ENCODE peak calls at places on chromosomes 2 and 18, in four cellular contexts. P is HL-60, M is K562, Q is GM12878. X is an unnamed sample.

GRCh38 chr2:128618642-128619041 is 300.0 kb upstream of the HS6ST1 start:
- DNase-seq in P (no peak), M (no peak), Q (no peak), X (no peak)

GRCh38 chr2:85990084-85990483 is 101.3 kb upstream of the ST3GAL5 start:
- DNase-seq in P (no peak), M (peak), Q (no peak), X (no peak)

GRCh38 chr2:174682578-174683391 is 81.5 kb downstream of the CHRNA1 start:
- DNase-seq in P (peak), M (no peak), Q (no peak), X (peak)

GRCh38 chr2:152542995-152543481 is 174.2 kb downstream of the PRPF40A start:
- DNase-seq in P (no peak), M (no peak), Q (no peak), X (no peak)

GRCh38 chr2:223007531-223007930 is 44.5 kb upstream of the KCNE4 start:
- DNase-seq in P (no peak), M (no peak), Q (no peak), X (no peak)

GRCh38 chr18:24488824-24489493 is 28.5 kb downstream of the HRH4 start:
- DNase-seq in P (peak), M (peak), Q (peak), X (peak)

GRCh38 chr18:36403896-36404824 is 106.6 kb downstream of the FHOD3 start:
- DNase-seq in P (no peak), M (no peak), Q (no peak), X (no peak)

GRCh38 chr18:51537487-51537886 is 340.0 kb upstream of the MEX3C start:
- DNase-seq in P (peak), M (peak), Q (peak), X (no peak)

GRCh38 chr2:54575379-54575888 is 119.3 kb downstream of the SPTBN1 start:
- DNase-seq in P (no peak), M (no peak), Q (no peak), X (no peak)

GRCh38 chr2:113980946-113981345 is 91.1 kb downstream of the ACTR3 start:
- DNase-seq in P (no peak), M (no peak), Q (no peak), X (no peak)

GRCh38 chr2:68766378-68766845 is 31.8 kb downstream of the ARHGAP25 start:
- DNase-seq in P (peak), M (peak), Q (no peak), X (no peak)

GRCh38 chr2:174025271-174026121 is 60.3 kb upstream of the SP3 start:
- DNase-seq in P (peak), M (no peak), Q (no peak), X (no peak)

GRCh38 chr2:147222506-147222905 is 622.3 kb upstream of the ACVR2A start:
- DNase-seq in P (no peak), M (no peak), Q (no peak), X (no peak)

GRCh38 chr2:175914846-175915245 is 87.2 kb downstream of the LNPK start:
- DNase-seq in P (no peak), M (no peak), Q (no peak), X (no peak)

GRCh38 chr2:242031481-242032019 is 162.0 kb downstream of the RTP5 start:
- DNase-seq in P (peak), M (no peak), Q (no peak), X (no peak)

GRCh38 chr2:215911686-215912085 is 101.7 kb downstream of the MREG start:
- DNase-seq in P (no peak), M (no peak), Q (no peak), X (no peak)

GRCh38 chr2:110851531-110851930 is 119.2 kb downstream of the ACOXL start:
- DNase-seq in P (no peak), M (no peak), Q (no peak), X (no peak)

GRCh38 chr18:35582899-35583558 is 1.5 kb downstream of the GALNT1 start:
- DNase-seq in P (no peak), M (peak), Q (no peak), X (no peak)

GRCh38 chr18:2036136-2036535 is 535.2 kb downstream of the METTL4 start:
- DNase-seq in P (no peak), M (no peak), Q (no peak), X (no peak)

GRCh38 chr2:61109291-61109690 is 43.6 kb downstream of the SANBR start:
- DNase-seq in P (no peak), M (no peak), Q (no peak), X (no peak)

GRCh38 chr2:85656468-85656867 is 11.5 kb downstream of the SFTPB start:
- DNase-seq in P (no peak), M (no peak), Q (no peak), X (no peak)

GRCh38 chr2:157172866-157173578 is 84.5 kb upstream of the GALNT5 start:
- DNase-seq in P (no peak), M (no peak), Q (no peak), X (no peak)

GRCh38 chr2:86622878-86623548 is 652 bp downstream of the RNF103 start:
- DNase-seq in P (peak), M (peak), Q (no peak), X (peak)

GRCh38 chr2:74806355-74806839 is 27.5 kb upstream of the HK2 start:
- DNase-seq in P (no peak), M (no peak), Q (no peak), X (no peak)

GRCh38 chr2:162091325-162092007 is 17.5 kb upstream of the DPP4 start:
- DNase-seq in P (no peak), M (no peak), Q (no peak), X (no peak)

GRCh38 chr2:38697116-38697840 is 31.4 kb downstream of the GALM start:
- DNase-seq in P (peak), M (no peak), Q (no peak), X (no peak)

GRCh38 chr2:66438498-66439290 is 3.8 kb downstream of the MEIS1 start:
- DNase-seq in P (no peak), M (no peak), Q (no peak), X (no peak)

GRCh38 chr2:205975082-205975949 is 110.7 kb downstream of the INO80D start:
- DNase-seq in P (no peak), M (no peak), Q (peak), X (no peak)

GRCh38 chr18:67980241-67980640 is 463.7 kb upstream of the DSEL start:
- DNase-seq in P (no peak), M (no peak), Q (no peak), X (no peak)

GRCh38 chr18:76538846-76539245 is 43.8 kb upstream of the ZNF516 start:
- DNase-seq in P (no peak), M (no peak), Q (no peak), X (no peak)

GRCh38 chr2:206531996-206532543 is 88.7 kb downstream of the ADAM23 start:
- DNase-seq in P (no peak), M (no peak), Q (no peak), X (no peak)

GRCh38 chr2:203104273-203104672 is 89.6 kb downstream of the NBEAL1 start:
- DNase-seq in P (no peak), M (no peak), Q (no peak), X (no peak)

GRCh38 chr2:241483305-241483704 is 25.1 kb downstream of the STK25 start:
- DNase-seq in P (no peak), M (no peak), Q (no peak), X (no peak)

GRCh38 chr2:120436885-120437603 is 91.1 kb downstream of the INHBB start:
- DNase-seq in P (peak), M (peak), Q (no peak), X (peak)

GRCh38 chr2:134083548-134083947 is 170.3 kb upstream of the MGAT5 start:
- DNase-seq in P (no peak), M (no peak), Q (no peak), X (no peak)
- TF ChIP-seq SPI1 in P (no peak), M (no peak), Q (no peak), X (no peak)

GRCh38 chr2:191711621-191712020 is 33.7 kb downstream of the NABP1 start:
- DNase-seq in P (no peak), M (no peak), Q (no peak), X (no peak)

GRCh38 chr2:191714925-191715324 is 37.0 kb downstream of the NABP1 start:
- DNase-seq in P (no peak), M (no peak), Q (no peak), X (no peak)

GRCh38 chr2:191713837-191714236 is 35.9 kb downstream of the NABP1 start:
- DNase-seq in P (peak), M (no peak), Q (no peak), X (no peak)

GRCh38 chr2:191707542-191707941 is 29.6 kb downstream of the NABP1 start:
- DNase-seq in P (no peak), M (no peak), Q (no peak), X (no peak)

GRCh38 chr2:191710411-191710900 is 32.5 kb downstream of the NABP1 start:
- DNase-seq in P (no peak), M (no peak), Q (no peak), X (no peak)
- TF ChIP-seq SPI1 in P (no peak), M (no peak), Q (no peak), X (no peak)

GRCh38 chr2:96888082-96889011 is 18.5 kb upstream of the SEMA4C start:
- DNase-seq in P (no peak), M (no peak), Q (no peak), X (no peak)

GRCh38 chr2:96887419-96888081 is 17.7 kb upstream of the SEMA4C start:
- DNase-seq in P (no peak), M (no peak), Q (no peak), X (no peak)

GRCh38 chr2:96890726-96891385 is 21.0 kb upstream of the SEMA4C start:
- DNase-seq in P (no peak), M (peak), Q (no peak), X (no peak)

GRCh38 chr2:96891591-96892333 is 21.9 kb upstream of the SEMA4C start:
- DNase-seq in P (no peak), M (peak), Q (no peak), X (no peak)

GRCh38 chr2:96890252-96890651 is 20.4 kb upstream of the SEMA4C start:
- DNase-seq in P (no peak), M (peak), Q (no peak), X (no peak)
- TF ChIP-seq SPI1 in P (no peak), M (no peak), Q (no peak), X (no peak)

DNA sequence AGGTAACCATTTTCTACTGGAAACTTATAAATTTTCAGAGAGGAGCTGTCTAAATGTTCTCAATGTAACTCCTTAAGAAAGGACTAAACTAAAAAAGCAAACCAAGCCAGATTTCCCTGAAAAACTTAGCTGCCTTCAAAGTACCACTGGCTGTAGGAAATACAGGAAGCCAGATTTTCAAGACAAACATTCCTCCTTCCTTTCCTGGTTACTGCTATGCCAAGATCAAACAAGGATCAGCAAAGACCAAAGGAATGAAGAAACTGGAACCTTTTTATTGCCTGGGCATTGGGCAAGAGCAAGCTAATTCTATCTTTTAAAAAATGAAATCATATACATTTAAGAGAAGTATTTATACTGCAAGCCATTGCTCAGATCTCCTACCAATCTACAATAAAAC is 212.7 kb downstream of the DYM start:
- DNase-seq in P (no peak), M (no peak), Q (no peak), X (no peak)
- TF ChIP-seq SPI1 in P (no peak), M (no peak), Q (no peak), X (no peak)

GRCh38 chr18:79608069-79608468 is 71.5 kb upstream of the CTDP1 start:
- DNase-seq in P (no peak), M (no peak), Q (no peak), X (no peak)

GRCh38 chr18:79609841-79610281 is 69.7 kb upstream of the CTDP1 start:
- DNase-seq in P (no peak), M (no peak), Q (no peak), X (no peak)

GRCh38 chr18:79609021-79609461 is 70.6 kb upstream of the CTDP1 start:
- DNase-seq in P (no peak), M (no peak), Q (no peak), X (no peak)

GRCh38 chr18:79607361-79607930 is 72.2 kb upstream of the CTDP1 start:
- DNase-seq in P (no peak), M (no peak), Q (no peak), X (no peak)

DNA sequence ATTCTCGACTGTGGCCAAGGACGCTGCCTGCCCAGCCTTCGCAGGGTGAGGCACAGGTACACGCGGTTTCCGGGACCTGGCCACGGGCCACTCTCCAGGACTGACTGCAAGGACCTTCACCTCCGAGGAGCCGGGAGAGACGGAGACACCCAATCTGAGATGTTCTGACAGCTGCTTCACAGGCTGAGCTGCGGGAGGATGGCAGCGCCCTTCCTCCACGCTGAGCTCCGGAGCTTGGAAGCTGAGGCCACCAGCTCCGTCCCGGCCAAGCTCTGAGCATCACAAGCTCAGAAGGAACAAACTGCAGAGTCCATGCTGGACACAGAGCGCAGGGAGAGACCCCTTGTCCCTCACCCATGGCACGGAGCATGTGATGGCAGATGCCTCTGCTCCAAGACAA is 71.1 kb upstream of the CTDP1 start:
- DNase-seq in P (no peak), M (no peak), Q (no peak), X (no peak)
- TF ChIP-seq SPI1 in P (no peak), M (no peak), Q (no peak), X (no peak)